ENCODE peak calls at places on chromosomes 7 and 10, in four cellular contexts. O, L, W and M are unnamed samples.
A peak's percentile ranks its signal among the peaks of the same experiment; 100 is the strongest.

GRCh38 chr7:12210179-12211053 is 678 bp upstream of the TMEM106B start:
- DNase-seq in O (no peak), L (peak; percentile 41), W (no peak), M (no peak)

GRCh38 chr10:131568866-131569265 is 257.3 kb upstream of the TCERG1L start:
- DNase-seq in O (no peak), L (no peak), W (no peak), M (no peak)

GRCh38 chr7:127629268-127629854 is 11.4 kb upstream of the PAX4 start:
- DNase-seq in O (peak; percentile 50), L (no peak), W (peak; percentile 65), M (no peak)

GRCh38 chr10:126110434-126110833 is 214.1 kb downstream of the FANK1 start:
- DNase-seq in O (no peak), L (peak; percentile 52), W (no peak), M (no peak)

GRCh38 chr7:92260248-92260781 is 14.5 kb downstream of the ANKIB1 start:
- DNase-seq in O (peak; percentile 83), L (peak; percentile 45), W (no peak), M (peak; percentile 27)

GRCh38 chr7:33108591-33108930 is 643 bp downstream of the RP9 start:
- DNase-seq in O (no peak), L (no peak), W (peak; percentile 37), M (peak; percentile 25)

GRCh38 chr7:129862672-129863071 is 90.1 kb downstream of the UBE2H start:
- DNase-seq in O (no peak), L (no peak), W (peak; percentile 20), M (no peak)

GRCh38 chr7:46108272-46108671 is 187.2 kb upstream of the IGFBP3 start:
- DNase-seq in O (no peak), L (no peak), W (no peak), M (no peak)

GRCh38 chr10:100737359-100738054 is 7.9 kb upstream of the PAX2 start:
- DNase-seq in O (no peak), L (no peak), W (peak; percentile 56), M (no peak)

GRCh38 chr10:124565565-124566221 is 104.1 kb downstream of the LHPP start:
- DNase-seq in O (peak; percentile 7), L (no peak), W (peak; percentile 72), M (no peak)

GRCh38 chr7:35537067-35538023 is 157.6 kb downstream of the HERPUD2 start:
- DNase-seq in O (peak; percentile 53), L (peak; percentile 33), W (peak; percentile 88), M (peak; percentile 53)

GRCh38 chr7:95398155-95398940 is 2.2 kb upstream of the PON3 start:
- DNase-seq in O (no peak), L (no peak), W (no peak), M (no peak)

GRCh38 chr7:107946451-107946850 is 55.5 kb downstream of the DLD start:
- DNase-seq in O (no peak), L (peak; percentile 75), W (no peak), M (peak; percentile 66)

GRCh38 chr10:104054430-104054829 is 31.2 kb downstream of the COL17A1 start:
- DNase-seq in O (no peak), L (peak; percentile 73), W (no peak), M (no peak)

GRCh38 chr10:124436191-124436638 is 13.6 kb downstream of the NKX1-2 start:
- DNase-seq in O (no peak), L (peak; percentile 54), W (no peak), M (peak; percentile 99)

GRCh38 chr7:47405286-47405904 is 176.5 kb downstream of the TNS3 start:
- DNase-seq in O (no peak), L (peak; percentile 32), W (no peak), M (no peak)

GRCh38 chr7:100248483-100248882 is 28.7 kb downstream of the PVRIG start:
- DNase-seq in O (no peak), L (no peak), W (no peak), M (no peak)

GRCh38 chr7:91183408-91183807 is 80.8 kb upstream of the FZD1 start:
- DNase-seq in O (no peak), L (no peak), W (no peak), M (no peak)

GRCh38 chr10:68096913-68097509 is 12.3 kb upstream of the MYPN start:
- DNase-seq in O (peak; percentile 80), L (peak; percentile 96), W (peak; percentile 39), M (peak; percentile 94)

GRCh38 chr7:45696476-45696875 is 122.3 kb downstream of the ADCY1 start:
- DNase-seq in O (no peak), L (no peak), W (no peak), M (no peak)

GRCh38 chr7:29883462-29884398 is 77.4 kb downstream of the WIPF3 start:
- DNase-seq in O (no peak), L (no peak), W (peak; percentile 78), M (no peak)

GRCh38 chr10:36534471-36535002 is 590.9 kb upstream of the ANKRD30A start:
- DNase-seq in O (no peak), L (peak; percentile 78), W (no peak), M (peak; percentile 99)

GRCh38 chr10:24908793-24909423 is 43.5 kb downstream of the PRTFDC1 start:
- DNase-seq in O (peak; percentile 51), L (peak; percentile 80), W (no peak), M (peak; percentile 84)

GRCh38 chr7:77935652-77936348 is 137.2 kb downstream of the PHTF2 start:
- DNase-seq in O (no peak), L (no peak), W (no peak), M (no peak)

GRCh38 chr10:125132331-125132730 is 28.0 kb downstream of the CTBP2 start:
- DNase-seq in O (no peak), L (no peak), W (peak; percentile 56), M (no peak)

GRCh38 chr7:69695998-69696657 is 97.9 kb downstream of the AUTS2 start:
- DNase-seq in O (no peak), L (no peak), W (no peak), M (no peak)

GRCh38 chr7:129657363-129657762 is 45.8 kb downstream of the NRF1 start:
- DNase-seq in O (no peak), L (no peak), W (no peak), M (peak; percentile 90)

GRCh38 chr10:132984801-132985545 is 42.6 kb upstream of the CFAP46 start:
- DNase-seq in O (no peak), L (no peak), W (peak; percentile 55), M (no peak)

GRCh38 chr10:100878291-100878910 is 34.4 kb upstream of the SLF2 start:
- DNase-seq in O (peak; percentile 82), L (peak; percentile 49), W (peak; percentile 91), M (peak; percentile 46)

GRCh38 chr7:23334482-23335056 is 35.4 kb downstream of the MALSU1 start:
- DNase-seq in O (peak; percentile 91), L (peak; percentile 98), W (no peak), M (peak; percentile 97)

GRCh38 chr10:62938672-62939071 is 122.5 kb upstream of the EGR2 start:
- DNase-seq in O (no peak), L (no peak), W (no peak), M (no peak)

GRCh38 chr10:21314234-21314633 is 211.2 kb downstream of the SKIDA1 start:
- DNase-seq in O (no peak), L (peak; percentile 66), W (peak; percentile 58), M (no peak)

GRCh38 chr10:72542396-72542815 is 83.5 kb downstream of the MICU1 start:
- DNase-seq in O (no peak), L (no peak), W (no peak), M (no peak)

GRCh38 chr7:45524373-45524913 is 49.7 kb upstream of the ADCY1 start:
- DNase-seq in O (no peak), L (no peak), W (no peak), M (no peak)

GRCh38 chr10:133608855-133609254 is 17.7 kb downstream of the FRG2B start:
- DNase-seq in O (no peak), L (no peak), W (no peak), M (peak; percentile 11)

DNA sequence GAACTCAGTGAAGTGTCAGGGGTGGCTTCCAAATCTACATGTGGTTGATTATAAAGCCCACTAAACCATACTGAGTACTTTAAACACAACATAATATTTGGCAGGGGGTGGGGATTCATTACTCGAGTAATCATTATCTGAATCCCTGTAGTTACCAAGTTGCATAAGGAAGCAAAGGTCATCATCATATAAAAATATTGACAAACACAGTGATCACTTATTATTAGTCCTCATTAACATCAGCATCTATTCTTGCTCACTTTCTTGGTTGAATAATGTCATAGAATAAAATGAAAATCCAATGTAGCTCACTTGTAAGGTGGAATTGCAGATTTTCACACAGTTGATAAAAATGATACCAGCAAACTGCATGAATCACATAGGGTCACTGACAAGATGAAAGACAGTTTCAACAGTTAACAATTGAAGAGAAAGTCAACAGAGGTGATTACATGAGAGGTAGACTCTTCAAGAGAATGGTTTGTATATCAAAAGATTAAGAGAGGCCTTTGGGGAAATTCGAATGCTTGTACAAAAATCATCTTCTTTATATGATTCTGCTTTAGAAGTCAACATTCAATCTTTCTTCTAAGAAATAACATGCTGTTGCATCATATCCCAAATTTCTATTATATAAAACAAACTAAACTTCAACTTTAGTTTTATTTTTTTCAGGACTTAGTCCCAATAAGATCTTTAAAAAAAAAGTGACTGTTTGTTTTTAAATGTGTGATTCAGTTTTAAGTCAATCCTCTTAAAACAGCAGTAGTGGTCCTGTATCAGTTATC is 185.5 kb upstream of the KLF14 start:
- DNase-seq in O (no peak), L (no peak), W (no peak), M (no peak)
- H4K20me1 ChIP-seq in O (no peaks in the 10 kb centered on the region), L (peaks cover 5% of the 10 kb centered on the region), W (no peaks in the 10 kb centered on the region), M (no peaks in the 10 kb centered on the region)

DNA sequence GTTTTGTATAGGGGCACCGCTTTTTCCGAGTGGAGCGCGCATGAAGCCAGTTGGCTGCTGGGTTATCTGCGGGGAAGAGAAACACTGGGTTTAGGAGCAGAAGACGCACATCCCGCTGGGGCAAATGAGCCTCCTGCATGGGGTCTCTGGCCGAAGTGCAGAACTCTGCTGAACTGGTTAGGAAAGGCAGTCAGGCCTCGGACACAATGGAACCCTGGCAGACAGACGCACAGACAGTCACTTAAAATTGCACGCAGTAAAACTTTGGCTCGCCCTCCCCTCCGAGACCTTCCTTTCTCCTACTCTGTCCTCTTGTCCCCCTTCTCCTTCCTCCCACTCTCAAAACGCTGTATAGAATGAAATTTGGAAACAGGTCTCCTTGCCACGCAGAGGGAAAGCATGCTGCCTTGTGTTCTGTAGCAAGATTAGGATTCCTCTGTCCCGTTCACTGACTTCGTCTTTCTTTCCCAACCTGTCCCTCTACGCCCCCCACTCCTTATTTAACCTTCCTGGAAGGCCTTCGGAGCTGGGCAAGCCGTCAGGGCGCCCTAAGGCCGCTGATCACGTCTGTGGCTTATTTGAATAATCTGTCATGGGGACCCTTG is 1.5 kb downstream of the HOXA9 start:
- DNase-seq in O (no peak), L (no peak), W (no peak), M (peak; percentile 27)
- TF ChIP-seq EZH2 in O (no peak), L (no peak), W (no peak), M (no peak)

GRCh38 chr10:1515780-1516491 is 221.4 kb downstream of the ADARB2 start:
- DNase-seq in O (no peak), L (no peak), W (no peak), M (no peak)
- H3K9me3 ChIP-seq in O (no peaks in the 10 kb centered on the region), L (peaks cover 39% of the 10 kb centered on the region), W (no peaks in the 10 kb centered on the region), M (peaks cover 49% of the 10 kb centered on the region)

GRCh38 chr10:53069013-53069412 is 296.4 kb upstream of the MBL2 start:
- DNase-seq in O (no peak), L (no peak), W (no peak), M (no peak)

GRCh38 chr10:53063805-53064204 is 291.2 kb upstream of the MBL2 start:
- DNase-seq in O (no peak), L (no peak), W (no peak), M (no peak)

DNA sequence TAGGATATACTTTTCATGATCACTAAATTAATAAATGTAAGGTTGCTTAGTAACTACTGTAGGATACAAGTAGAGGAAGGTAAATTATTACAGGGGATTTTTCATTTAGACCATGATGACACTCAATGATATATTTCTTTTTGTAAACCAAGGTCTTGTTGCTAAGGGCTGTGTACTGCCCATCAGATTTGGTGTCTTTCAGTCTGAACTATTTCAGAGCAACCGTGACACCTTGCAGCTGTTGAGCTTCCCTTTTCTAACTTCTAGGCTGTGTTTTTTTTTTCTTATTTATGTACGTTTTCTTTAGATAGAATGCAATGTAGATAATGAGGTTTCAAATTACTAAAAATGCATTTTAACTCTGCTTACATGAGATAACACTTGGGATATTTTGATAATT is 292.0 kb upstream of the MBL2 start:
- DNase-seq in O (no peak), L (no peak), W (no peak), M (no peak)
- H4K20me1 ChIP-seq in O (no peaks in the 10 kb centered on the region), L (no peaks in the 10 kb centered on the region), W (no peaks in the 10 kb centered on the region), M (no peaks in the 10 kb centered on the region)